ENCODE peak calls at places on chromosomes 2 and 18, in six cellular contexts. L is K562; E is fibroblast of pulmonary artery; U is CD8-positive, alpha-beta T cell; T is neural progenitor cell; W is heart left ventricle. R is an unnamed sample.
A peak's percentile ranks its signal among the peaks of the same experiment; 100 is the strongest.

GRCh38 chr2:181790716-181791649 is 100.5 kb upstream of the ITPRID2 start:
- DNase-seq in L (no peak), E (peak; percentile 92), U (no peak), T (no peak), W (no peak), R (peak; percentile 90)

GRCh38 chr2:126799306-126799705 is 99.4 kb upstream of the TEX51 start:
- DNase-seq in L (no peak), E (no peak), U (no peak), T (no peak), W (no peak), R (no peak)

GRCh38 chr2:28326469-28326805 is 66.2 kb upstream of the FOSL2 start:
- DNase-seq in L (no peak), E (no peak), U (no peak), T (no peak), W (no peak), R (no peak)

GRCh38 chr2:150487537-150488429 is at the start of gene RND3:
- DNase-seq in L (peak; percentile 67), E (peak; percentile 99), U (no peak), T (peak; percentile 96), W (peak; percentile 96), R (peak; percentile 100)

GRCh38 chr2:105287692-105288091 is 41.8 kb downstream of the TGFBRAP1 start:
- DNase-seq in L (peak; percentile 43), E (peak; percentile 59), U (no peak), T (peak; percentile 56), W (no peak), R (peak; percentile 61)

GRCh38 chr2:217729426-217730058 is 273.3 kb downstream of the TNS1 start:
- DNase-seq in L (no peak), E (no peak), U (no peak), T (no peak), W (peak; percentile 54), R (no peak)

GRCh38 chr2:137638932-137639331 is 325.3 kb upstream of the HNMT start:
- DNase-seq in L (no peak), E (no peak), U (no peak), T (no peak), W (no peak), R (no peak)

GRCh38 chr2:45925636-45926350 is 274.3 kb downstream of the PRKCE start:
- DNase-seq in L (no peak), E (peak; percentile 58), U (no peak), T (no peak), W (no peak), R (no peak)

GRCh38 chr2:196783431-196784094 is 15.9 kb downstream of the GTF3C3 start:
- DNase-seq in L (no peak), E (peak; percentile 19), U (no peak), T (no peak), W (no peak), R (peak; percentile 22)

GRCh38 chr18:9413586-9413985 is 61.7 kb upstream of the RALBP1 start:
- DNase-seq in L (no peak), E (peak; percentile 64), U (no peak), T (no peak), W (no peak), R (peak; percentile 81)

GRCh38 chr2:67576991-67577390 is 179.9 kb downstream of the ETAA1 start:
- DNase-seq in L (no peak), E (no peak), U (no peak), T (no peak), W (no peak), R (no peak)

GRCh38 chr2:196112408-196113039 is 43.9 kb upstream of the DNAH7 start:
- DNase-seq in L (no peak), E (peak; percentile 88), U (no peak), T (no peak), W (no peak), R (peak; percentile 68)

GRCh38 chr2:241892299-241893137 is 23.0 kb downstream of the RTP5 start:
- DNase-seq in L (peak; percentile 82), E (no peak), U (no peak), T (no peak), W (no peak), R (peak; percentile 93)

GRCh38 chr2:177753682-177754475 is 318.7 kb downstream of the PDE11A start:
- DNase-seq in L (peak; percentile 55), E (peak; percentile 82), U (no peak), T (peak; percentile 43), W (peak; percentile 79), R (peak; percentile 94)

GRCh38 chr2:214108598-214108997 is 302.3 kb upstream of the VWC2L start:
- DNase-seq in L (no peak), E (no peak), U (no peak), T (no peak), W (no peak), R (no peak)

GRCh38 chr2:27199241-27199640 is 12.6 kb upstream of the ATRAID start:
- DNase-seq in L (no peak), E (no peak), U (no peak), T (no peak), W (no peak), R (no peak)

GRCh38 chr2:160630801-160631590 is 137.4 kb upstream of the RBMS1 start:
- DNase-seq in L (no peak), E (no peak), U (no peak), T (no peak), W (peak; percentile 15), R (peak; percentile 13)

GRCh38 chr2:224217233-224217961 is 178.3 kb upstream of the SERPINE2 start:
- DNase-seq in L (no peak), E (no peak), U (no peak), T (no peak), W (no peak), R (peak; percentile 37)

GRCh38 chr18:68738572-68738971 is 23.7 kb upstream of the TMX3 start:
- DNase-seq in L (no peak), E (no peak), U (no peak), T (no peak), W (no peak), R (no peak)

GRCh38 chr18:68734311-68734710 is 19.4 kb upstream of the TMX3 start:
- DNase-seq in L (no peak), E (no peak), U (no peak), T (no peak), W (no peak), R (peak; percentile 54)

GRCh38 chr18:68740966-68741365 is 26.1 kb upstream of the TMX3 start:
- DNase-seq in L (no peak), E (no peak), U (no peak), T (no peak), W (no peak), R (peak; percentile 15)

GRCh38 chr18:68733693-68734092 is 18.8 kb upstream of the TMX3 start:
- DNase-seq in L (no peak), E (no peak), U (no peak), T (no peak), W (no peak), R (peak; percentile 19)

DNA sequence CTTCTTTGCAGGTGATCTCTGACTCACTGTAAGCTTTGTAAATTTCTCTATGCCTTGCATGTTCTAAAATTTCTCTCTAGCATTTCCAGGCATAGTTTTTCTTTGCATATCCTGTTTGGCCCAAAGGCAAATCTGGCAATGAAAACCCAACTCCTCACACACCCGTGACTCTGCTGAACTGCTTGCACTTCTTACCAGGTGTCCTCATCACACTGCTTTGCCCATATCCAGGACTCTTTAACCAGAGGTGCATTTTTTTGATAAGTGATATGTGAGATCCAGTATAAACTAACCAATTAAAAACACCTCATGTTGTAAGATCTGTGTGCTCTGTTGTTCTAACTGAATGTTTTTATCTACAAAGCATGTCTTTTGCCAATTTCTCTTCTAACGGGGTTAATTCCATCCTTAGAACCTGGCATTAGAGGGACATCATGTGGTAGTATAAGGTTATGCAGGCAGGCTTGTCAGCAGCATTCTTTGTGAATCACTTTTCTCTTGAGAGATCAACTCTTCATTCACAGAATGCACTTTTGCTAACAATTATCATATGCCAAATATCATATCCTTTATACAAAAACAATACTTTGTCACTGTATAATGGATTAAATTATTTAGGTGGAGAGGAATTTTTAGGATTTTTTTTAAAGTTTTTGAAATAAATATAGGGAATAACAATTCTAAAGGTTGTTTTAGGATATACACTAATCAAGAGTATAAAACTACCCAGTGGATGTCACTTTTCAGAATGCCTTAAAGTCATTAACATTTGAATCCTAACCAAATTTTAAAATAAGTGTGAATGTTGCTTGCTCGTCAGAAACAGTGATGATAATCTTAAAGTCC is 20.8 kb upstream of the TMX3 start:
- DNase-seq in L (peak; percentile 19), E (peak; percentile 83), U (no peak), T (peak; percentile 52), W (no peak), R (peak; percentile 75)
- TF ChIP-seq CTCF in L (peak; percentile 47), E (peak; percentile 92), U (peak; percentile 62), T (peak; percentile 77), W (peak; percentile 31), R (peak; percentile 84)

DNA sequence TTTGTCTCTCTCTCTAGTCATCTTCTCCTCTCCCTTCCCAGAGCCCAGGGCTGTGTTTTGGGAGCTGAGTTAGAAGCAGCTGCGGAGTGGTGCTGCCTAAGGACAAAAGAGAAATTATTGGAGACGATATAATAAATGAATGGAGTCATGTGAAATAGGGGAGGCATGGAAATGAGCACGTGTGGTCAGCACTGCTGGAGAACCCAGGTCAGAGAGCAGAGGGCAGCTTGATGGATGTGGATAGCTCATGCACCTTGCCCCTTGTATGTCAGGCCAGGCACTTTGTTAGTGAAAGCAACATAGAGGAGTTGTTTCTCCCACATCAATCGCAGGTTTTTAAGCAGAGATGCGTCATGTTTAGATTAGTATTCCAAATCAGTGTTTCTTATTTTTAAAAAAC is 15.7 kb downstream of the TTR start:
- DNase-seq in L (no peak), E (no peak), U (no peak), T (no peak), W (no peak), R (no peak)
- H3K4me3 ChIP-seq in L (no peak overlapping the region), E (no peak overlapping the region), U (no peak overlapping the region), T (no peak overlapping the region), W (no peak overlapping the region), R (no peak overlapping the region)

DNA sequence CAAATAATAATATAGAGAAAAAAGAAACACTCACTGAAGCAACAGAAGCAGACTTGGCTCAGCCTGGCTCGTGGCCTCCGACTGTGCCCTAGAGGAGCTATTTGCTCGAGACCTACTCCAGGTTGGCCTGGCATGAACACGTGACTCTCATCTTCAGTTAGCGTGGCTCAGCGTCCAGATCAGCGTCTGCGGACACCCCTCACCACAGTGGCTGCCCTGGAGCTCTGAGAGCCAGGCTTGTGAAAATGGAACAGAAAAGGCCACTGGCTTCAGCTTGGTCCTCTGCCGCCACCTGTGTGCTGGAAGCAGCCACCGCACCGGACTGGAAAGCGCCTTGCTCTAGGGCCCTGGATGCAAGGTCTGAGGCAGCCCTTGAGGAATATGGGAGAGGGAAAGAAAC is 1184.0 kb upstream of the GYPC start:
- DNase-seq in L (no peak), E (peak; percentile 3), U (no peak), T (peak; percentile 78), W (no peak), R (no peak)
- TF ChIP-seq CTCF in L (no peak), E (peak; percentile 18), U (no peak), T (peak; percentile 73), W (no peak), R (no peak)

DNA sequence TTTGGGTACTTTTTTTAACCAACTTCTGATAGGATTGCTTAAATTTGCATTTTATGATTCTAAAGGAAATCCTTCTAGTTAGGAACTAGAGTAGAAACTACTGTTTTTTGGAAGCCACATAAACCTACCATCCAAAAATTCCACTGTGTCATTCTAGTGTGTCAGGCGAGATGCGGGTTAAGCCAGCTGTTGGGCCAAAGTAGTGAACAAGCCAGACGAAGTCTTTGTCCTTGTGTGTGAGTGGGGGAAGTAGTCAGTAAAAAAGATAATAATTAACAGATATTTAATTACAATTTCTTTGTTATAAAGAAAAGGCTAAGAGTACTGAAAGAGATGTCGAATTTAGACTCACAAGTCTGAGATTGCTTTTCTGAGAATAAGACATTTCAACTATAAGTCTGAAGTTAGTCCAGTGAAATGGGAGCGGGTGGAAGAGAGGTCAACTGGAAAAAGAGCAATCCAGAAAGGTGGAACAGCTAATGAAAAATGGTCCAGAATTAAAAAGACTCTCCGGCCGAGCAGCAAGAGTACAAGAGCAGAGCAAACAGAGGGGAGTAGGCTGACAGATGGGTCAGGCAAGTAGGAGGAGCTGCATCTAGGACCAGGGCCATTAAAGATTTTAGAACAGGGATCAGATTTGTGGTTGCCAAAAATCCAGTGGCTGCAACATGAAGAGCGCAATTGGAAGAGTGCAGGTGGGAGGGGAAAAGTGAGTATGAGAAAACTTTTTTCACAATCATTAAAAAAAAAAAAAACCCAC is 1.5 kb downstream of the EPB41L5 start:
- DNase-seq in L (no peak), E (no peak), U (no peak), T (peak; percentile 21), W (no peak), R (no peak)
- H3K4me3 ChIP-seq in L (no peak overlapping the region), E (peak overlapping the region; percentile 77), U (no peak overlapping the region), T (peak overlapping the region; percentile 75), W (peak overlapping the region; percentile 94), R (peak overlapping the region; percentile 85)